ENCODE peak calls at places on chromosomes 2 and 18, in ten cellular contexts. One of them, this sample, is unnamed.

GRCh38 chr2:42203792-42204191 is 34.6 kb downstream of the EML4 start:
- DNase-seq in neural progenitor cell: no peak
- DNase-seq in cardiac muscle cell: no peak
- DNase-seq in ovary: no peak
- DNase-seq in thoracic aorta: no peak
- DNase-seq in heart right ventricle: no peak
- DNase-seq in left lung: no peak
- DNase-seq in tibial nerve: no peak
- DNase-seq in lower lobe of right lung: no peak
- DNase-seq in tibial artery: no peak
- DNase-seq in this sample: no peak

GRCh38 chr18:7146067-7146466 is 28.5 kb upstream of the LAMA1 start:
- DNase-seq in tibial nerve: no peak
- DNase-seq in cardiac muscle cell: no peak
- DNase-seq in lower lobe of right lung: no peak
- DNase-seq in ovary: no peak
- DNase-seq in neural progenitor cell: no peak
- DNase-seq in tibial artery: no peak
- DNase-seq in thoracic aorta: no peak
- DNase-seq in left lung: no peak
- DNase-seq in heart right ventricle: no peak
- DNase-seq in this sample: no peak

GRCh38 chr2:221268631-221269030 is 303.5 kb downstream of the EPHA4 start:
- DNase-seq in tibial artery: no peak
- DNase-seq in cardiac muscle cell: no peak
- DNase-seq in thoracic aorta: no peak
- DNase-seq in left lung: no peak
- DNase-seq in lower lobe of right lung: no peak
- DNase-seq in ovary: no peak
- DNase-seq in heart right ventricle: no peak
- DNase-seq in tibial nerve: no peak
- DNase-seq in neural progenitor cell: no peak
- DNase-seq in this sample: no peak

GRCh38 chr2:67845557-67846114 is 217.2 kb downstream of the C1D start:
- DNase-seq in left lung: no peak
- DNase-seq in thoracic aorta: no peak
- DNase-seq in cardiac muscle cell: no peak
- DNase-seq in tibial nerve: no peak
- DNase-seq in lower lobe of right lung: no peak
- DNase-seq in ovary: no peak
- DNase-seq in tibial artery: no peak
- DNase-seq in neural progenitor cell: peak; percentile 7
- DNase-seq in heart right ventricle: no peak
- DNase-seq in this sample: no peak

GRCh38 chr18:75456277-75456676 is 28.8 kb upstream of the SMIM21 start:
- DNase-seq in cardiac muscle cell: peak; percentile 17
- DNase-seq in left lung: no peak
- DNase-seq in tibial nerve: no peak
- DNase-seq in lower lobe of right lung: no peak
- DNase-seq in ovary: peak; percentile 23
- DNase-seq in thoracic aorta: no peak
- DNase-seq in neural progenitor cell: peak; percentile 11
- DNase-seq in heart right ventricle: no peak
- DNase-seq in tibial artery: no peak
- DNase-seq in this sample: no peak

GRCh38 chr2:12151716-12152115 is 405.3 kb downstream of the LPIN1 start:
- DNase-seq in neural progenitor cell: no peak
- DNase-seq in lower lobe of right lung: no peak
- DNase-seq in tibial artery: no peak
- DNase-seq in tibial nerve: no peak
- DNase-seq in heart right ventricle: no peak
- DNase-seq in left lung: no peak
- DNase-seq in ovary: no peak
- DNase-seq in cardiac muscle cell: no peak
- DNase-seq in thoracic aorta: no peak
- DNase-seq in this sample: no peak

GRCh38 chr18:44673256-44673950 is 7.3 kb upstream of the SETBP1 start:
- DNase-seq in thoracic aorta: no peak
- DNase-seq in neural progenitor cell: peak; percentile 83
- DNase-seq in cardiac muscle cell: no peak
- DNase-seq in tibial nerve: no peak
- DNase-seq in heart right ventricle: no peak
- DNase-seq in tibial artery: no peak
- DNase-seq in ovary: no peak
- DNase-seq in left lung: no peak
- DNase-seq in lower lobe of right lung: no peak
- DNase-seq in this sample: no peak

GRCh38 chr2:108320326-108320932 is 31.7 kb downstream of the SULT1C2 start:
- DNase-seq in left lung: no peak
- DNase-seq in thoracic aorta: no peak
- DNase-seq in lower lobe of right lung: no peak
- DNase-seq in tibial artery: no peak
- DNase-seq in tibial nerve: no peak
- DNase-seq in cardiac muscle cell: no peak
- DNase-seq in heart right ventricle: no peak
- DNase-seq in ovary: no peak
- DNase-seq in neural progenitor cell: no peak
- DNase-seq in this sample: no peak

GRCh38 chr2:105184420-105184819 is 57.1 kb upstream of the GPR45 start:
- DNase-seq in lower lobe of right lung: no peak
- DNase-seq in neural progenitor cell: no peak
- DNase-seq in tibial artery: no peak
- DNase-seq in left lung: no peak
- DNase-seq in thoracic aorta: no peak
- DNase-seq in heart right ventricle: no peak
- DNase-seq in ovary: no peak
- DNase-seq in cardiac muscle cell: no peak
- DNase-seq in tibial nerve: no peak
- DNase-seq in this sample: peak; percentile 74

GRCh38 chr2:223503746-223504145 is 98.4 kb downstream of the SCG2 start:
- DNase-seq in tibial artery: no peak
- DNase-seq in neural progenitor cell: no peak
- DNase-seq in heart right ventricle: no peak
- DNase-seq in lower lobe of right lung: no peak
- DNase-seq in left lung: no peak
- DNase-seq in thoracic aorta: no peak
- DNase-seq in cardiac muscle cell: no peak
- DNase-seq in tibial nerve: no peak
- DNase-seq in ovary: no peak
- DNase-seq in this sample: no peak

GRCh38 chr2:112204411-112204810 is 50.4 kb downstream of the ZC3H8 start:
- DNase-seq in lower lobe of right lung: no peak
- DNase-seq in ovary: no peak
- DNase-seq in tibial nerve: no peak
- DNase-seq in left lung: no peak
- DNase-seq in cardiac muscle cell: peak; percentile 21
- DNase-seq in tibial artery: no peak
- DNase-seq in neural progenitor cell: peak; percentile 10
- DNase-seq in heart right ventricle: no peak
- DNase-seq in thoracic aorta: no peak
- DNase-seq in this sample: no peak

GRCh38 chr2:109646961-109647360 is 32.8 kb downstream of the SOWAHC start:
- DNase-seq in cardiac muscle cell: no peak
- DNase-seq in heart right ventricle: no peak
- DNase-seq in tibial nerve: no peak
- DNase-seq in tibial artery: no peak
- DNase-seq in left lung: no peak
- DNase-seq in thoracic aorta: no peak
- DNase-seq in neural progenitor cell: no peak
- DNase-seq in lower lobe of right lung: no peak
- DNase-seq in ovary: no peak
- DNase-seq in this sample: no peak

GRCh38 chr2:109647636-109648035 is 33.5 kb downstream of the SOWAHC start:
- DNase-seq in cardiac muscle cell: peak; percentile 42
- DNase-seq in ovary: no peak
- DNase-seq in tibial nerve: no peak
- DNase-seq in left lung: no peak
- DNase-seq in tibial artery: peak; percentile 81
- DNase-seq in lower lobe of right lung: no peak
- DNase-seq in neural progenitor cell: no peak
- DNase-seq in heart right ventricle: no peak
- DNase-seq in thoracic aorta: peak; percentile 30
- DNase-seq in this sample: no peak

GRCh38 chr2:109648041-109648527 is 33.9 kb downstream of the SOWAHC start:
- DNase-seq in left lung: no peak
- DNase-seq in thoracic aorta: no peak
- DNase-seq in lower lobe of right lung: no peak
- DNase-seq in tibial nerve: no peak
- DNase-seq in cardiac muscle cell: peak; percentile 55
- DNase-seq in heart right ventricle: no peak
- DNase-seq in neural progenitor cell: no peak
- DNase-seq in tibial artery: peak; percentile 75
- DNase-seq in ovary: no peak
- DNase-seq in this sample: no peak

GRCh38 chr2:109645412-109646184 is 31.4 kb downstream of the SOWAHC start:
- DNase-seq in heart right ventricle: no peak
- DNase-seq in left lung: no peak
- DNase-seq in ovary: no peak
- DNase-seq in cardiac muscle cell: no peak
- DNase-seq in neural progenitor cell: peak; percentile 41
- DNase-seq in tibial artery: no peak
- DNase-seq in tibial nerve: no peak
- DNase-seq in thoracic aorta: no peak
- DNase-seq in lower lobe of right lung: no peak
- DNase-seq in this sample: peak; percentile 63

DNA sequence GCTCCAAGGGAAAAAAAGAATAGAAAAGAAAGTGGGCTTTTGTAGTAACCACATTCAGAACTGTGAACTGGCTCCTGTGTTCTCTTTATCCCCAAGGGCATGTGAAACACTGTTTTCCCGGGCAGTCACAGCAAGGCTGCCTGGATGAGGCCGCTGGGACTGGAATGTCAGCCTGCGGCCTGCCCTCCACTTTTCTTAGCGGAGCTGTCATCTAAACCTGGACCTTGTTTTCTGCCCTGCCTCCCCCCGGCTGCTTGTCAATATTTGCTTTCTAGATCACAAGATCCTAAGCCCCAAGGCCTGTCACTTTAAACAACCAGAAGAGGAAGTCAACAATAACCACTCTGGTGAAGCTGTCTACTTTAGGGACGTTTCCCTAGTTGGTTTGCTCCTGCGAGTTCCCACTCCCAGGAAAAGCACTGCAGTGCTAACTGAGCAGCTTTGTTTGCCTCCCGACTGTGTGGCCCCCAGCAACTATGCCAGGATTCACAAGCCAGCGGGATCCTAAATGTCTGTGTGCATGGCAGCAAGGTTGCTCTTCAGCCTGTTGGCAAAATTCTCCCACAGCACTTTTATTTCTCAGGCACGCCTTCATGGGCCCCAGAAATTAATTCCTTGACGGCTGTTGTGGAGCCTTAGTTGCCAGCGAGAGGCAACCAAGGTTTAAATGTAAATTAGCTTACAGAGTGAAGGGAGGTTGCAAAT is 30.6 kb downstream of the SOWAHC start:
- DNase-seq in heart right ventricle: peak; percentile 17
- DNase-seq in cardiac muscle cell: no peak
- DNase-seq in left lung: peak; percentile 51
- DNase-seq in tibial nerve: no peak
- DNase-seq in lower lobe of right lung: peak; percentile 60
- DNase-seq in neural progenitor cell: peak; percentile 66
- DNase-seq in tibial artery: peak; percentile 77
- DNase-seq in thoracic aorta: no peak
- DNase-seq in ovary: no peak
- DNase-seq in this sample: peak; percentile 84
- H3K4me3 ChIP-seq in heart right ventricle: no peak overlapping the region
- H3K4me3 ChIP-seq in cardiac muscle cell: no peak overlapping the region
- H3K4me3 ChIP-seq in left lung: no peak overlapping the region
- H3K4me3 ChIP-seq in tibial nerve: peak overlapping the region; percentile 10
- H3K4me3 ChIP-seq in lower lobe of right lung: no peak overlapping the region
- H3K4me3 ChIP-seq in neural progenitor cell: peak overlapping the region; percentile 1
- H3K4me3 ChIP-seq in tibial artery: no peak overlapping the region
- H3K4me3 ChIP-seq in thoracic aorta: peak overlapping the region; percentile 53
- H3K4me3 ChIP-seq in ovary: no peak overlapping the region
- H3K4me3 ChIP-seq in this sample: peak overlapping the region; percentile 16

DNA sequence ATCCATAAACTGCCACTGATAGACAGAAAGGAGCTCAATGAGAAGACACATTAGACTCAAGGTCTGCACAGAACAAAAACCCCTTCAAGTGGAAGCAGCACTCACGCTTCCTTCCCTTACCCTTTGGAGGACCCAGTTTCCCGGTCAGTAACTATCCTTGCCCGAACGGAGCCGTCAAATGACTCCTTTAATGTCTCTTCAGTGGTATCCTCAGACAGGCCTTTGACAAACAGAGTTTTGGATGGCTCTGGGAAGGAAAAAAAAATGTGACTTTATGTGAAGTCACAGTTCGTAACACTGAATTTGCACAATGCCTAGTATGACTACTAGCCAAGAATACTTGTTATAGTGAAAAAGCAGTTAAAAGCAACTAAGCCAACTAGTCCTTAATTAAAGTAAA is 8.4 kb downstream of the NCL start:
- DNase-seq in thoracic aorta: no peak
- DNase-seq in lower lobe of right lung: no peak
- DNase-seq in tibial nerve: no peak
- DNase-seq in left lung: no peak
- DNase-seq in neural progenitor cell: no peak
- DNase-seq in cardiac muscle cell: no peak
- DNase-seq in ovary: no peak
- DNase-seq in heart right ventricle: no peak
- DNase-seq in tibial artery: no peak
- DNase-seq in this sample: no peak
- H3K4me1 ChIP-seq in thoracic aorta: no peaks in the 10 kb centered on the region
- H3K4me1 ChIP-seq in lower lobe of right lung: no peaks in the 10 kb centered on the region
- H3K4me1 ChIP-seq in tibial nerve: no peaks in the 10 kb centered on the region
- H3K4me1 ChIP-seq in left lung: peaks cover 38% of the 10 kb centered on the region
- H3K4me1 ChIP-seq in neural progenitor cell: peaks cover 8% of the 10 kb centered on the region
- H3K4me1 ChIP-seq in cardiac muscle cell: peaks cover 13% of the 10 kb centered on the region
- H3K4me1 ChIP-seq in ovary: no peaks in the 10 kb centered on the region
- H3K4me1 ChIP-seq in heart right ventricle: peaks cover 19% of the 10 kb centered on the region
- H3K4me1 ChIP-seq in tibial artery: no peaks in the 10 kb centered on the region
- H3K4me1 ChIP-seq in this sample: peaks cover 9% of the 10 kb centered on the region

GRCh38 chr2:84965192-84965516 is 5.8 kb upstream of the KCMF1 start:
- DNase-seq in lower lobe of right lung: no peak
- DNase-seq in tibial artery: no peak
- DNase-seq in thoracic aorta: no peak
- DNase-seq in neural progenitor cell: no peak
- DNase-seq in cardiac muscle cell: no peak
- DNase-seq in tibial nerve: no peak
- DNase-seq in ovary: no peak
- DNase-seq in heart right ventricle: no peak
- DNase-seq in left lung: no peak
- DNase-seq in this sample: no peak
- H3K36me3 ChIP-seq in lower lobe of right lung: no peaks in the 10 kb centered on the region
- H3K36me3 ChIP-seq in tibial artery: peaks cover 5% of the 10 kb centered on the region
- H3K36me3 ChIP-seq in thoracic aorta: peaks cover 10% of the 10 kb centered on the region
- H3K36me3 ChIP-seq in neural progenitor cell: peaks cover 6% of the 10 kb centered on the region
- H3K36me3 ChIP-seq in cardiac muscle cell: peaks cover 3% of the 10 kb centered on the region
- H3K36me3 ChIP-seq in tibial nerve: no peaks in the 10 kb centered on the region
- H3K36me3 ChIP-seq in ovary: no peaks in the 10 kb centered on the region
- H3K36me3 ChIP-seq in heart right ventricle: no peaks in the 10 kb centered on the region
- H3K36me3 ChIP-seq in left lung: no peaks in the 10 kb centered on the region
- H3K36me3 ChIP-seq in this sample: peaks cover 15% of the 10 kb centered on the region

DNA sequence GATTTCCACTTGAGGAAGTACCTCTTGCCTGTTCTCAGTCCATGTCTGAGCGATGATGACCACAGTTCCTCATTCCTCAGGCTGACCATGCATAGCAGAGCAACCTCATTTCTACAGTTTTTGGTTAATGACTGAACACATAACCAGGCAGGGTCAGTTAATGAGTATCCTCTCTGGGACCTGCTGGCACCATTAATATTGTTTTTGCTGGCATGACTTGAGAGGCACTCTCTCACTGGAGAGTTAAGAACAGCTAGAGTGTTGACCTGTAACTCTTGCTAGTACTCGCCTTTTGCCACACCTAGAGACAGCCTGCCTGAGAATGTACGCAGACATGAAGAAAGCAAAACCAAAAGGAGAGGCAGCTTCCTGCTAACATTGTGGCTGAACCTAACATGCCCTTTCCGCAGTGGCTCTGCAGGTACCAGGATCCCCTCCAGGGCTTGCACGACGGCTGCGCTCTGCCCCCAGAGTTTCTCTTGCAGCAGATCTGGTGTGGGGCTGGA is 23.9 kb downstream of the PECR start:
- DNase-seq in neural progenitor cell: no peak
- DNase-seq in tibial nerve: no peak
- DNase-seq in left lung: peak; percentile 53
- DNase-seq in lower lobe of right lung: peak; percentile 55
- DNase-seq in thoracic aorta: no peak
- DNase-seq in tibial artery: no peak
- DNase-seq in ovary: no peak
- DNase-seq in cardiac muscle cell: peak; percentile 10
- DNase-seq in heart right ventricle: no peak
- DNase-seq in this sample: no peak
- H3K4me3 ChIP-seq in neural progenitor cell: no peak overlapping the region
- H3K4me3 ChIP-seq in tibial nerve: peak overlapping the region; percentile 19
- H3K4me3 ChIP-seq in left lung: peak overlapping the region; percentile 1
- H3K4me3 ChIP-seq in lower lobe of right lung: peak overlapping the region; percentile 26
- H3K4me3 ChIP-seq in thoracic aorta: peak overlapping the region; percentile 35
- H3K4me3 ChIP-seq in tibial artery: no peak overlapping the region
- H3K4me3 ChIP-seq in ovary: no peak overlapping the region
- H3K4me3 ChIP-seq in cardiac muscle cell: no peak overlapping the region
- H3K4me3 ChIP-seq in heart right ventricle: no peak overlapping the region
- H3K4me3 ChIP-seq in this sample: no peak overlapping the region

This sample was measured in endodermal cell.